ENCODE peak calls at places on chromosomes 1 and 21, in seven cellular contexts. A is neural crest cell; P is fibroblast of lung; Z is CD8-positive, alpha-beta T cell; I is globus pallidus; B is H1; M is KG1. N is an unnamed sample.

GRCh38 chr1:23369335-23370013 is at the start of gene ZNF436:
- DNase-seq in I (peak), Z (peak), P (peak), B (no peak), A (no peak), M (peak), N (peak)

GRCh38 chr1:57162607-57163235 is 196.9 kb upstream of the C8B start:
- DNase-seq in A (no peak), M (no peak), Z (no peak), P (no peak), I (peak), B (no peak), N (no peak)

GRCh38 chr1:75587692-75588091 is 23.2 kb downstream of the SLC44A5 start:
- DNase-seq in B (no peak), M (no peak), A (no peak), Z (no peak), P (no peak), I (no peak), N (no peak)

GRCh38 chr21:43835861-43836260 is 29.2 kb upstream of the AGPAT3 start:
- DNase-seq in Z (no peak), P (no peak), A (no peak), I (no peak), B (no peak), M (no peak), N (no peak)

GRCh38 chr21:33964706-33965325 is 49.2 kb upstream of the ATP5PO start:
- DNase-seq in M (no peak), A (no peak), I (no peak), Z (no peak), B (no peak), P (peak), N (no peak)

GRCh38 chr1:95352767-95353166 is 118.8 kb downstream of the RWDD3 start:
- DNase-seq in M (no peak), B (no peak), I (peak), A (no peak), P (no peak), Z (no peak), N (no peak)

GRCh38 chr1:30768830-30769718 is 11.5 kb upstream of the LAPTM5 start:
- DNase-seq in A (no peak), B (no peak), Z (no peak), I (no peak), M (no peak), P (no peak), N (peak)

GRCh38 chr1:244768804-244769203 is 66.7 kb upstream of the COX20 start:
- DNase-seq in I (no peak), Z (no peak), B (no peak), M (no peak), P (no peak), A (no peak), N (no peak)

GRCh38 chr1:116954450-116954849 is 44.7 kb downstream of the PTGFRN start:
- DNase-seq in A (no peak), B (no peak), Z (no peak), I (no peak), M (no peak), P (no peak), N (no peak)

GRCh38 chr1:5706239-5706638 is 286.0 kb downstream of the NPHP4 start:
- DNase-seq in B (no peak), Z (no peak), I (no peak), P (no peak), A (no peak), M (no peak), N (no peak)

GRCh38 chr1:207813946-207814345 is 62.1 kb downstream of the CD46 start:
- DNase-seq in M (no peak), A (no peak), Z (no peak), P (no peak), I (no peak), B (no peak), N (no peak)

GRCh38 chr1:229148041-229148671 is 122.8 kb upstream of the RAB4A start:
- DNase-seq in I (no peak), A (no peak), Z (no peak), P (peak), B (no peak), M (peak), N (no peak)

GRCh38 chr1:201473296-201473695 is 4.3 kb upstream of the PHLDA3 start:
- DNase-seq in B (no peak), A (no peak), M (no peak), Z (no peak), P (no peak), I (no peak), N (no peak)

GRCh38 chr1:52551476-52552235 is 1.2 kb downstream of the TUT4 start:
- DNase-seq in I (peak), P (peak), Z (peak), B (no peak), M (peak), A (peak), N (no peak)

GRCh38 chr1:6937048-6937447 is 151.8 kb downstream of the CAMTA1 start:
- DNase-seq in Z (no peak), I (no peak), P (no peak), A (no peak), M (no peak), B (no peak), N (no peak)

GRCh38 chr21:36664678-36665022 is 34.3 kb upstream of the SIM2 start:
- DNase-seq in P (no peak), M (no peak), I (no peak), A (no peak), Z (no peak), B (no peak), N (no peak)

GRCh38 chr1:169102567-169102966 is 3.9 kb upstream of the ATP1B1 start:
- DNase-seq in Z (no peak), P (peak), B (no peak), M (no peak), A (no peak), I (peak), N (no peak)

GRCh38 chr1:42943166-42943565 is 15.5 kb downstream of the SLC2A1 start:
- DNase-seq in P (peak), M (no peak), Z (no peak), I (no peak), A (no peak), B (no peak), N (peak)

GRCh38 chr1:228100822-228101613 is 2.1 kb downstream of the C1orf35 start:
- DNase-seq in A (no peak), B (peak), I (no peak), P (no peak), Z (no peak), M (no peak), N (peak)

GRCh38 chr21:44911384-44912157 is 9.1 kb downstream of the ITGB2 start:
- DNase-seq in Z (peak), A (no peak), I (peak), B (no peak), P (no peak), M (no peak), N (peak)

GRCh38 chr1:100134872-100135271 is 1.9 kb downstream of the TRMT13 start:
- DNase-seq in B (no peak), Z (no peak), P (peak), A (no peak), I (no peak), M (no peak), N (no peak)

GRCh38 chr1:15249032-15249601 is 2.1 kb downstream of the FHAD1 start:
- DNase-seq in M (no peak), P (peak), B (no peak), Z (peak), I (no peak), A (no peak), N (no peak)

GRCh38 chr1:204503122-204503912 is 8.7 kb upstream of the PIK3C2B start:
- DNase-seq in I (peak), P (peak), B (no peak), M (peak), Z (no peak), A (peak), N (no peak)